ENCODE peak calls at places on chromosomes 11 and 22, in six cellular contexts. K, J, M, P, G and V are unnamed samples.

GRCh38 chr11:122775675-122776271 is 62.5 kb upstream of the CRTAM start:
- DNase-seq in K (no peak), J (no peak), M (no peak), P (no peak), G (no peak), V (no peak)

GRCh38 chr11:64841592-64842365 is 2.7 kb downstream of the CDC42BPG start:
- DNase-seq in K (peak; percentile 64), J (no peak), M (no peak), P (no peak), G (no peak), V (no peak)

GRCh38 chr11:134014502-134014901 is 54.4 kb upstream of the JAM3 start:
- DNase-seq in K (peak; percentile 72), J (peak; percentile 52), M (no peak), P (no peak), G (no peak), V (no peak)

GRCh38 chr11:64122411-64123101 is 43.4 kb downstream of the MACROD1 start:
- DNase-seq in K (peak; percentile 59), J (no peak), M (no peak), P (no peak), G (no peak), V (no peak)

GRCh38 chr22:42452456-42452855 is 20.3 kb upstream of the NFAM1 start:
- DNase-seq in K (no peak), J (no peak), M (no peak), P (no peak), G (no peak), V (no peak)

GRCh38 chr11:94676769-94677168 is 91.4 kb upstream of the AMOTL1 start:
- DNase-seq in K (no peak), J (no peak), M (no peak), P (no peak), G (no peak), V (no peak)

GRCh38 chr22:41340357-41340756 is 39.0 kb downstream of the ZC3H7B start:
- DNase-seq in K (no peak), J (no peak), M (no peak), P (no peak), G (no peak), V (no peak)

GRCh38 chr11:120249279-120250022 is 9.5 kb downstream of the POU2F3 start:
- DNase-seq in K (no peak), J (no peak), M (no peak), P (no peak), G (no peak), V (no peak)

GRCh38 chr11:47587733-47588326 is 1.4 kb downstream of the FAM180B start:
- DNase-seq in K (no peak), J (no peak), M (no peak), P (peak; percentile 60), G (no peak), V (no peak)